ENCODE peak calls at places on chromosomes 12 and 14, in seven cellular contexts. X is SK-N-SH, Q is endothelial cell of umbilical vein, R is K562, P is HepG2, D is HCT116, C is H1. L is an unnamed sample.

GRCh38 chr12:57390174-57390573 is 40.7 kb downstream of the R3HDM2 start:
- DNase-seq in P (no peak), R (no peak), Q (no peak), C (no peak), D (no peak), X (no peak), L (no peak)

GRCh38 chr14:41285193-41285748 is 321.4 kb upstream of the LRFN5 start:
- DNase-seq in P (peak), R (no peak), Q (no peak), D (no peak), X (no peak), C (no peak), L (peak)

GRCh38 chr14:23130875-23131274 is 11.8 kb upstream of the CEBPE start:
- DNase-seq in X (no peak), C (no peak), P (no peak), Q (peak), R (no peak), D (no peak), L (no peak)

GRCh38 chr12:46770501-46771183 is 55.2 kb downstream of the SLC38A4 start:
- DNase-seq in D (no peak), Q (peak), R (no peak), X (no peak), C (no peak), P (peak), L (no peak)

GRCh38 chr14:91464615-91465205 is 45.4 kb downstream of the PPP4R3A start:
- DNase-seq in Q (no peak), R (no peak), X (no peak), P (no peak), D (no peak), C (no peak), L (no peak)

GRCh38 chr12:22938323-22938722 is 313.4 kb downstream of the ETNK1 start:
- DNase-seq in X (no peak), D (no peak), Q (no peak), R (no peak), C (no peak), P (no peak), L (no peak)

GRCh38 chr14:54207476-54207875 is 189.3 kb upstream of the CDKN3 start:
- DNase-seq in X (no peak), P (no peak), C (no peak), D (no peak), Q (no peak), R (no peak), L (no peak)

GRCh38 chr14:100988011-100988410 is 84.5 kb upstream of the RTL1 start:
- DNase-seq in D (peak), C (no peak), X (no peak), P (no peak), Q (peak), R (no peak), L (no peak)

GRCh38 chr12:124457287-124458219 is 109.9 kb downstream of the NCOR2 start:
- DNase-seq in X (no peak), Q (no peak), P (no peak), C (no peak), D (no peak), R (no peak), L (peak)

GRCh38 chr12:68446896-68447806 is 115.0 kb upstream of the MDM1 start:
- DNase-seq in Q (no peak), P (no peak), R (no peak), D (no peak), X (no peak), C (no peak), L (no peak)

GRCh38 chr12:40300490-40300889 is 75.7 kb downstream of the LRRK2 start:
- DNase-seq in Q (no peak), X (no peak), R (no peak), P (no peak), C (no peak), D (no peak), L (no peak)

GRCh38 chr14:100374891-100375272 is 51.7 kb downstream of the SLC25A47 start:
- DNase-seq in P (no peak), C (no peak), R (no peak), X (no peak), Q (no peak), D (no peak), L (no peak)

GRCh38 chr12:92185052-92185451 is 39.4 kb upstream of the BTG1 start:
- DNase-seq in C (no peak), X (no peak), D (no peak), R (no peak), Q (no peak), P (no peak), L (no peak)

GRCh38 chr14:70282666-70283065 is 76.8 kb downstream of the COX16 start:
- DNase-seq in P (no peak), Q (no peak), D (no peak), C (no peak), X (no peak), R (no peak), L (no peak)

GRCh38 chr14:72731252-72732020 is 162.5 kb downstream of the DPF3 start:
- DNase-seq in C (no peak), R (no peak), X (no peak), P (no peak), Q (no peak), D (no peak), L (no peak)

GRCh38 chr12:125191361-125192087 is 126.3 kb downstream of the AACS start:
- DNase-seq in C (no peak), D (no peak), P (no peak), Q (no peak), X (no peak), R (no peak), L (no peak)

GRCh38 chr12:11762723-11763326 is 113.4 kb downstream of the ETV6 start:
- DNase-seq in Q (no peak), P (no peak), D (no peak), R (no peak), C (no peak), X (no peak), L (no peak)

GRCh38 chr12:124804011-124804621 is 59.5 kb downstream of the SCARB1 start:
- DNase-seq in X (peak), R (peak), P (peak), Q (peak), D (peak), C (no peak), L (no peak)

GRCh38 chr12:4214912-4215861 is 58.4 kb upstream of the CCND2 start:
- DNase-seq in R (peak), X (no peak), C (no peak), D (no peak), P (no peak), Q (no peak), L (no peak)

GRCh38 chr12:50765325-50765911 is 1.5 kb downstream of the ATF1 start:
- DNase-seq in R (peak), C (no peak), Q (peak), X (peak), P (peak), D (no peak), L (no peak)

GRCh38 chr12:6213969-6214368 is 13.8 kb downstream of the CD9 start:
- DNase-seq in C (no peak), P (no peak), R (no peak), X (no peak), Q (no peak), D (no peak), L (no peak)

GRCh38 chr12:5650804-5651461 is 219.0 kb downstream of the NTF3 start:
- DNase-seq in X (no peak), P (no peak), R (no peak), C (no peak), D (no peak), Q (no peak), L (no peak)

GRCh38 chr14:34536951-34537676 is 2.4 kb downstream of the EAPP start:
- DNase-seq in Q (no peak), C (no peak), D (no peak), R (no peak), P (no peak), X (no peak), L (no peak)

GRCh38 chr14:72476657-72477499 is 417.0 kb downstream of the DPF3 start:
- DNase-seq in P (no peak), D (peak), C (peak), R (no peak), Q (no peak), X (no peak), L (peak)

GRCh38 chr14:23352506-23353432 is at the start of gene SLC22A17:
- DNase-seq in X (peak), Q (peak), D (peak), P (peak), R (peak), C (no peak), L (no peak)

GRCh38 chr14:68979722-68980552 is 835 bp upstream of the ACTN1 start:
- DNase-seq in R (peak), C (no peak), D (no peak), P (no peak), Q (peak), X (no peak), L (no peak)

GRCh38 chr12:11939223-11939622 is 131.5 kb upstream of the BCL2L14 start:
- DNase-seq in R (no peak), C (no peak), D (no peak), Q (no peak), P (no peak), X (no peak), L (no peak)

GRCh38 chr12:94126067-94126466 is 22.3 kb upstream of the PLXNC1 start:
- DNase-seq in C (no peak), R (no peak), X (no peak), Q (no peak), D (no peak), P (no peak), L (no peak)

GRCh38 chr12:38889297-38889815 is 16.0 kb downstream of the CPNE8 start:
- DNase-seq in X (no peak), P (no peak), D (no peak), C (no peak), R (no peak), Q (no peak), L (no peak)

GRCh38 chr12:47875732-47876131 is 29.1 kb downstream of the VDR start:
- DNase-seq in R (no peak), D (no peak), P (no peak), Q (no peak), C (no peak), X (no peak), L (no peak)

GRCh38 chr14:90783344-90783743 is 32.9 kb downstream of the TTC7B start:
- DNase-seq in X (no peak), R (no peak), D (no peak), Q (no peak), P (no peak), C (no peak), L (no peak)

GRCh38 chr12:58169826-58170225 is 228.5 kb downstream of the ATP23 start:
- DNase-seq in P (no peak), R (no peak), Q (no peak), D (no peak), X (no peak), C (no peak), L (no peak)

GRCh38 chr12:19710811-19711793 is 271.8 kb downstream of the AEBP2 start:
- DNase-seq in X (no peak), P (peak), R (no peak), D (no peak), Q (no peak), C (no peak), L (no peak)
- H3K9ac ChIP-seq in X (no peak), P (no peak), R (no peak), D (no peak), Q (no peak), C (no peak), L (no peak)

GRCh38 chr14:67569011-67569650 is 30.9 kb downstream of the PIGH start:
- DNase-seq in P (no peak), X (no peak), C (no peak), D (no peak), R (no peak), Q (no peak), L (no peak)

GRCh38 chr14:67566908-67567307 is 33.2 kb downstream of the PIGH start:
- DNase-seq in R (no peak), D (no peak), C (no peak), P (no peak), Q (no peak), X (no peak), L (no peak)

GRCh38 chr14:67570453-67570852 is 29.6 kb downstream of the PIGH start:
- DNase-seq in Q (no peak), R (no peak), X (no peak), D (no peak), P (no peak), C (no peak), L (no peak)

GRCh38 chr14:67569651-67570290 is 30.3 kb downstream of the PIGH start:
- DNase-seq in X (no peak), D (no peak), Q (no peak), C (no peak), P (no peak), R (no peak), L (no peak)

DNA sequence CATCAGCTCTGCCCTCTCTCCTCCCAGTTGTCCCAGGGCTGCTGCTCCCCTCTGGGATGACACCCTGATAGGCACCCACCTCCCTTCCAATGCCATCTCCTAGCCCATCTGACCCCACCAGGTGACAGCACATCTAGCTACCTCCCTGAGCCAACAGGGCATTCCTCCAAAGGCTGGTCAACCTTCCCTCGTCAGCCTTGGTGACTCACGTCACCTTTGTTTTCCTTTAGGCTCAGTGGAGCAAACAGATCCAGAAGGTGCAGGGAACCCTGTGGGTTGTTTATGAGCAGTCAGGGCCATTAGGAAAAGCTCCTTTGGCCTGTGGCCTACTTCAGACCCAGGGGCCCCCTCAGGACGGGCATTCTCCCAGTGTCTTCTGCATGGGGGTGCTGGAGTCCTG is 32.4 kb downstream of the PIGH start:
- DNase-seq in C (no peak), R (no peak), P (no peak), D (no peak), X (no peak), Q (no peak), L (no peak)
- TF ChIP-seq POLR2AphosphoS5 in C (no peak), R (no peak), P (no peak), D (no peak), X (no peak), Q (no peak), L (no peak)

DNA sequence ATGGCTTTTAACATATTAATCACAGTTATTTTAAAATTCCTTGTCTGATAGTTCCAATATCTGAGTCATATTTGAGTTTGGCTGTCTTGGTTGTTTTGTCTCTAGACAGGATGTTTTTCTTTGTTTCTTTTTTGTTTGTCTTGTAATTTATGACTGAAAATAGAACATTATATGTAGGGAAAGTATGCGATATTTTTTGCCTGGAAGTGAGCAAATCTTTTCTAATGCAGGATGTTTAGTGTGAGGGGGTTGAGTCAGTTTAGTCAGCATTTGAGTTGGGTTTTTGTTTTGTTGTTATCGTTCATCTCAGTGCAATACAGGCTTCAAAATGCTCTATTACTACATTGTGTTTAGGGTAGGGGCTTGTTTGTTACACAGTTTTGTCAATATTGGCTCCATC is 239.8 kb downstream of the SNAPC1 start:
- DNase-seq in C (no peak), R (no peak), P (no peak), D (no peak), Q (peak), X (no peak), L (no peak)
- H3K27ac ChIP-seq in C (no peak), R (no peak), P (no peak), D (no peak), Q (peak), X (peak), L (no peak)

DNA sequence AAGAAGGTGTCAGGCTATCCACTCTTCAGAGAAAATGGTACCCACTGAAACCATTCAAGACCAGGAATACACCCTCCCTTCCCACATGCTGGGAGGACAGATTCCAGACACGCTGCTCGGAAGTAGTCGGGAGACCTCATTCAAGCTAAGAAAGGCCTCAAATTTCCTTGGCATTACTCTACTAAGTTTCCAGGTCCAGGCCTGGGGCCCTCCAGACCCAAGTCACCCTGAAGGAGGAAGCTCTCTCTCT is 27.1 kb upstream of the RPLP0 start:
- DNase-seq in P (no peak), X (no peak), C (no peak), R (no peak), D (no peak), Q (no peak), L (no peak)
- H3K9ac ChIP-seq in P (peak), X (no peak), C (no peak), R (peak), D (peak), Q (no peak), L (no peak)

DNA sequence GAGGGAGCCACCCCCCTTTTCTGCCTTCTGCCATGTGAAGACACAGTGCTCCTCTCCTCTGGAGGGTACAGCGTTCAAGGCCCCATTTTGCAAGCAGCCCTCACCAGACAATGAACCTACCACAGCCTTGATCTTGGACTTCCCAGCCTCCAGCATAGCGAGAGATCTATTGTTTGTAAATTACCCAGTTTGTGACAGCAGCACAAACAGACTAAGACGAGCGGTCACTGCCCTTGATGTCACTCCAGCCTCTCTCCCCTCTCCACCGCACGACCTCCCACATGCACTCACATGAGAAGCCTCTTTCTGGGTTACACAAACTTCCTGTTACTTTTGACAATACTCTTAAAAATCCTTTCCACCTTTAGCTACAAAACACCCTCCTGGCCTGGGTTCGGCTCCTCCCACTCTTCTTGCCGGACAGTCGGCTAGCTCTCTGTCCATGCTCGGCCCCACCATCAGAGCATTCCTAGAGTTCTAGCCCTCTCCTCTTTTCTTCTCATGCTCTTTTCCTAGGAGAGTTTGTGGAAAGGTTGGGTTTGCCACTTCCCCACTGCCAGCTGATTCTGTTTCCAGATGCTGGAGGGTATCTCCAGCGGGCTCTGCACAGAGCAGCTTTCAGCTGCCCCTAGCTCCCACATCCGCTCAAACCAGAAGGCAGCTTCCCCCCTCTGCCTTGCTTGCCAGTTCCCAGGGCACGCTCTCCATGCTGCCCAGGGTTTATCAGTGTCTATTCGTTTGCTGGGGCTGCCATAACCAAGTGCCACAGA is 124.3 kb downstream of the FOXN3 start:
- DNase-seq in Q (no peak), R (no peak), C (no peak), D (no peak), X (no peak), P (peak), L (no peak)
- TF ChIP-seq POLR2AphosphoS5 in Q (no peak), R (no peak), C (no peak), D (no peak), X (no peak), P (no peak), L (no peak)